ENCODE peak calls at places on chromosomes 7 and 10, in eight cellular contexts. B is left lung; I is HuH-7.5; X is HS-5; O is amygdala; A is stimulated activated CD8-positive, alpha-beta memory T cell treated with anti-CD3 and anti-CD28 coated beads, Interleukin-2, amount 100 ng/mL, for 48 hours; Z is HepG2; E is endothelial cell. K is an unnamed sample.

GRCh38 chr7:115635367-115635766 is 395.2 kb downstream of the TFEC start:
- DNase-seq in B (no peak), I (no peak), X (no peak), O (no peak), A (no peak), Z (no peak), E (no peak), K (no peak)

GRCh38 chr10:32412499-32412853 is 33.5 kb upstream of the CCDC7 start:
- DNase-seq in B (no peak), I (no peak), X (no peak), O (no peak), A (no peak), Z (no peak), E (no peak), K (no peak)

GRCh38 chr10:6409982-6410694 is 169.9 kb downstream of the PRKCQ start:
- DNase-seq in B (no peak), I (no peak), X (no peak), O (no peak), A (no peak), Z (no peak), E (peak), K (no peak)

GRCh38 chr7:132379292-132379691 is 197.0 kb downstream of the PLXNA4 start:
- DNase-seq in B (no peak), I (no peak), X (no peak), O (no peak), A (no peak), Z (no peak), E (no peak), K (no peak)

GRCh38 chr10:76285012-76285411 is 853.6 kb downstream of the LRMDA start:
- DNase-seq in B (no peak), I (no peak), X (peak), O (no peak), A (no peak), Z (peak), E (no peak), K (no peak)

GRCh38 chr7:108066486-108066885 is 63.5 kb upstream of the LAMB1 start:
- DNase-seq in B (no peak), I (no peak), X (no peak), O (no peak), A (no peak), Z (peak), E (no peak), K (no peak)

GRCh38 chr10:13883843-13884444 is 297.2 kb downstream of the PRPF18 start:
- DNase-seq in B (no peak), I (no peak), X (no peak), O (no peak), A (no peak), Z (no peak), E (no peak), K (no peak)

GRCh38 chr7:1569016-1569415 is 816 bp downstream of the PSMG3 start:
- DNase-seq in B (no peak), I (no peak), X (no peak), O (no peak), A (peak), Z (no peak), E (no peak), K (no peak)

GRCh38 chr7:73971701-73972341 is 56.2 kb upstream of the ELN start:
- DNase-seq in B (no peak), I (peak), X (no peak), O (no peak), A (no peak), Z (no peak), E (no peak), K (no peak)

GRCh38 chr7:128067983-128068382 is 36.7 kb upstream of the LRRC4 start:
- DNase-seq in B (no peak), I (no peak), X (no peak), O (no peak), A (no peak), Z (no peak), E (no peak), K (no peak)

GRCh38 chr10:112946649-112947048 is 3.4 kb upstream of the TCF7L2 start:
- DNase-seq in B (no peak), I (no peak), X (no peak), O (no peak), A (no peak), Z (no peak), E (no peak), K (no peak)

GRCh38 chr7:44396931-44397525 is 71.6 kb upstream of the CAMK2B start:
- DNase-seq in B (no peak), I (no peak), X (no peak), O (no peak), A (no peak), Z (no peak), E (no peak), K (no peak)

GRCh38 chr10:75904499-75905283 is 473.3 kb downstream of the LRMDA start:
- DNase-seq in B (no peak), I (no peak), X (no peak), O (no peak), A (no peak), Z (no peak), E (no peak), K (no peak)

GRCh38 chr10:82572686-82573226 is 697.8 kb downstream of the NRG3 start:
- DNase-seq in B (no peak), I (no peak), X (no peak), O (no peak), A (no peak), Z (no peak), E (no peak), K (no peak)

GRCh38 chr7:134669845-134670373 is 23.3 kb downstream of the BPGM start:
- DNase-seq in B (no peak), I (no peak), X (peak), O (no peak), A (peak), Z (no peak), E (peak), K (no peak)

GRCh38 chr7:63998549-63998948 is at the start of gene ZNF722:
- DNase-seq in B (no peak), I (no peak), X (no peak), O (no peak), A (no peak), Z (no peak), E (no peak), K (no peak)

GRCh38 chr10:21572578-21572977 is 38.5 kb downstream of the MLLT10 start:
- DNase-seq in B (no peak), I (no peak), X (no peak), O (no peak), A (no peak), Z (no peak), E (no peak), K (no peak)

GRCh38 chr7:150322833-150323681 is at the start of the genes ACTR3C and LRRC61:
- DNase-seq in B (peak), I (peak), X (no peak), O (no peak), A (peak), Z (peak), E (no peak), K (peak)

GRCh38 chr7:74051629-74052410 is 23.8 kb downstream of the ELN start:
- DNase-seq in B (no peak), I (peak), X (no peak), O (no peak), A (no peak), Z (peak), E (peak), K (no peak)

GRCh38 chr7:26376208-26376917 is 84.7 kb downstream of the SNX10 start:
- DNase-seq in B (peak), I (peak), X (no peak), O (peak), A (peak), Z (peak), E (peak), K (no peak)

GRCh38 chr7:128875523-128875948 is 12.9 kb downstream of the ATP6V1F start:
- DNase-seq in B (no peak), I (no peak), X (no peak), O (no peak), A (no peak), Z (no peak), E (no peak), K (no peak)

GRCh38 chr10:45235823-45236222 is 79.6 kb downstream of the OR13A1 start:
- DNase-seq in B (no peak), I (no peak), X (no peak), O (no peak), A (no peak), Z (no peak), E (no peak), K (no peak)

GRCh38 chr7:156949541-156950380 is at the start of gene NOM1:
- DNase-seq in B (peak), I (peak), X (peak), O (peak), A (peak), Z (peak), E (peak), K (peak)

GRCh38 chr7:96720843-96721242 is 11.2 kb upstream of the SEM1 start:
- DNase-seq in B (no peak), I (no peak), X (no peak), O (no peak), A (no peak), Z (no peak), E (no peak), K (no peak)

GRCh38 chr10:7541137-7542087 is 125.4 kb downstream of the ITIH5 start:
- DNase-seq in B (peak), I (no peak), X (no peak), O (no peak), A (no peak), Z (peak), E (no peak), K (no peak)

GRCh38 chr7:37230221-37230620 is 218.4 kb downstream of the ELMO1 start:
- DNase-seq in B (no peak), I (no peak), X (no peak), O (peak), A (no peak), Z (no peak), E (no peak), K (no peak)

GRCh38 chr7:117124585-117125220 is 171.4 kb downstream of the ST7 start:
- DNase-seq in B (peak), I (peak), X (peak), O (no peak), A (peak), Z (peak), E (no peak), K (no peak)

GRCh38 chr7:74655785-74656420 is 1.6 kb upstream of the GTF2I start:
- DNase-seq in B (no peak), I (no peak), X (no peak), O (no peak), A (no peak), Z (no peak), E (no peak), K (no peak)

GRCh38 chr10:25405871-25406270 is 231.1 kb downstream of the GPR158 start:
- DNase-seq in B (no peak), I (no peak), X (peak), O (no peak), A (no peak), Z (no peak), E (no peak), K (no peak)

GRCh38 chr7:11297764-11298163 is 324.1 kb downstream of the PHF14 start:
- DNase-seq in B (no peak), I (no peak), X (no peak), O (no peak), A (no peak), Z (no peak), E (no peak), K (no peak)

GRCh38 chr7:98981701-98982100 is 103.4 kb downstream of the TRRAP start:
- DNase-seq in B (no peak), I (no peak), X (no peak), O (no peak), A (no peak), Z (no peak), E (no peak), K (no peak)

GRCh38 chr7:7438851-7439250 is 96.8 kb downstream of the COL28A1 start:
- DNase-seq in B (no peak), I (no peak), X (peak), O (no peak), A (no peak), Z (peak), E (no peak), K (no peak)

GRCh38 chr7:34081931-34082330 is 176.6 kb downstream of the BMPER start:
- DNase-seq in B (no peak), I (no peak), X (no peak), O (no peak), A (no peak), Z (no peak), E (no peak), K (no peak)

GRCh38 chr10:26699631-26700030 is 2.1 kb downstream of the PDSS1 start:
- DNase-seq in B (no peak), I (no peak), X (no peak), O (no peak), A (no peak), Z (no peak), E (no peak), K (no peak)

GRCh38 chr10:11864727-11865126 is 41.6 kb downstream of the PROSER2 start:
- DNase-seq in B (no peak), I (no peak), X (no peak), O (no peak), A (no peak), Z (no peak), E (no peak), K (no peak)

GRCh38 chr10:22723343-22723779 is 9.0 kb upstream of the PIP4K2A start:
- DNase-seq in B (no peak), I (no peak), X (no peak), O (no peak), A (no peak), Z (no peak), E (no peak), K (peak)

GRCh38 chr10:42987575-42987974 is 89.3 kb upstream of the RET start:
- DNase-seq in B (peak), I (no peak), X (no peak), O (no peak), A (no peak), Z (no peak), E (peak), K (no peak)

K was measured in GM18507.